ENCODE peak calls at places on chromosomes 5 and 9, in six cellular contexts. S is cardiac muscle cell, D is fibroblast of the aortic adventitia, X is psoas muscle, L is kidney epithelial cell, Z is tibial artery. B is an unnamed sample.

GRCh38 chr5:167947312-167947711 is 344.1 kb upstream of the WWC1 start:
- DNase-seq in S (no peak), D (no peak), X (peak), Z (no peak), L (no peak), B (no peak)

GRCh38 chr5:19733612-19734495 is 254.1 kb downstream of the CDH18 start:
- DNase-seq in D (no peak), Z (no peak), L (no peak), X (no peak), S (no peak), B (no peak)

GRCh38 chr5:43150748-43151147 is 30.0 kb downstream of the ZNF131 start:
- DNase-seq in L (no peak), X (no peak), D (no peak), S (no peak), Z (no peak), B (no peak)

GRCh38 chr5:2102821-2103776 is 220.4 kb upstream of the IRX4 start:
- DNase-seq in S (no peak), Z (no peak), D (no peak), L (no peak), X (no peak), B (no peak)

GRCh38 chr5:146653560-146653959 is 137.6 kb upstream of the GPR151 start:
- DNase-seq in Z (no peak), S (no peak), X (no peak), L (no peak), D (no peak), B (no peak)

GRCh38 chr9:90915693-90916092 is 114.1 kb downstream of the SYK start:
- DNase-seq in L (no peak), S (peak), D (peak), X (no peak), Z (no peak), B (peak)

GRCh38 chr9:137227057-137227852 is at the start of gene RNF224:
- DNase-seq in Z (peak), S (peak), L (no peak), X (peak), D (peak), B (peak)

GRCh38 chr5:29230526-29231050 is 1962.9 kb upstream of the CDH6 start:
- DNase-seq in X (no peak), Z (no peak), L (no peak), S (no peak), D (peak), B (no peak)

GRCh38 chr9:215631-216155 is 1.0 kb downstream of the DOCK8 start:
- DNase-seq in S (no peak), D (no peak), X (no peak), L (no peak), Z (no peak), B (no peak)

GRCh38 chr9:5629312-5630037 is 568 bp downstream of the RIC1 start:
- DNase-seq in L (no peak), X (peak), D (peak), Z (peak), S (peak), B (peak)

GRCh38 chr5:74598731-74599624 is 41.5 kb downstream of the ENC1 start:
- DNase-seq in L (no peak), Z (no peak), X (no peak), S (peak), D (peak), B (no peak)

GRCh38 chr9:114558027-114558675 is 29.4 kb upstream of the ATP6V1G1 start:
- DNase-seq in D (no peak), Z (no peak), S (no peak), L (no peak), X (no peak), B (no peak)

GRCh38 chr9:125430161-125430485 is 168.5 kb downstream of the GAPVD1 start:
- DNase-seq in D (no peak), L (no peak), Z (no peak), S (no peak), X (no peak), B (no peak)

GRCh38 chr5:6501701-6502100 is 53.0 kb downstream of the UBE2QL1 start:
- DNase-seq in X (no peak), D (no peak), S (no peak), L (no peak), Z (no peak), B (no peak)

GRCh38 chr5:83965431-83965830 is 244.8 kb upstream of the HAPLN1 start:
- DNase-seq in L (no peak), D (peak), Z (no peak), X (no peak), S (no peak), B (no peak)

DNA sequence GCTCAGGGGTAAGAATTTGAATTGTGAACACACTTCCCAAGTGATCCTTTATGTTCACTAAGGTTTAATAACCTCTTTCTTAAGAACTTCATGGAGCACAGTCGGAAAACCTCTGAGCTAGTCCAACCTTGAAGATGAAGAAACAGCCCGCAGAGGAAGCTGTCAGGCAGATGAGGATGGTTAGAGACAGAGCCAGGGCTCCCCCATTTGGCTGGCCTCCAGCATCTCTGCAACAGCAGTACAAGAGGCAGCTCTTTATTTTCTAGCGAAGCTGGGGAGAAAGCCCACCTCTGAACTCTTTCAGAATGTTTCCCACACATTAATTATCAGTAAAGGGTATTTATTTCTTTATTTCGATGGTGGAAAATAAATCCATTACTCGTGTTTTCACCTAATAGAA is 350.8 kb downstream of the DMRT2 start:
- DNase-seq in D (no peak), S (no peak), L (no peak), Z (no peak), X (no peak), B (no peak)
- TF ChIP-seq CTCF in D (no peak), S (no peak), L (no peak), Z (no peak), X (no peak), B (no peak)

GRCh38 chr9:38120961-38121360 is 51.9 kb upstream of the SHB start:
- DNase-seq in S (no peak), Z (no peak), D (no peak), X (no peak), L (no peak), B (no peak)
- TF ChIP-seq CTCF in S (no peak), Z (no peak), D (no peak), X (no peak), L (no peak), B (no peak)

GRCh38 chr5:171672556-171672955 is 113.1 kb upstream of the SMIM23 start:
- DNase-seq in Z (no peak), D (no peak), S (no peak), X (no peak), L (no peak), B (no peak)

GRCh38 chr5:171666815-171667214 is 118.8 kb upstream of the SMIM23 start:
- DNase-seq in S (no peak), Z (no peak), X (no peak), L (no peak), D (no peak), B (no peak)

GRCh38 chr5:171668097-171668412 is 117.6 kb upstream of the SMIM23 start:
- DNase-seq in S (no peak), Z (no peak), X (no peak), L (no peak), D (no peak), B (no peak)

GRCh38 chr5:171664489-171664888 is 121.1 kb upstream of the SMIM23 start:
- DNase-seq in X (no peak), S (no peak), Z (no peak), L (no peak), D (no peak), B (no peak)

GRCh38 chr5:171667341-171668096 is 118.1 kb upstream of the SMIM23 start:
- DNase-seq in Z (no peak), S (peak), X (peak), L (peak), D (peak), B (no peak)
- TF ChIP-seq CTCF in Z (no peak), S (peak), X (no peak), L (peak), D (peak), B (no peak)

GRCh38 chr5:95620030-95620869 is at the start of gene GPR150:
- DNase-seq in L (no peak), D (no peak), S (peak), Z (peak), X (peak), B (peak)
- TF ChIP-seq CTCF in L (no peak), D (no peak), S (no peak), Z (peak), X (peak), B (no peak)

DNA sequence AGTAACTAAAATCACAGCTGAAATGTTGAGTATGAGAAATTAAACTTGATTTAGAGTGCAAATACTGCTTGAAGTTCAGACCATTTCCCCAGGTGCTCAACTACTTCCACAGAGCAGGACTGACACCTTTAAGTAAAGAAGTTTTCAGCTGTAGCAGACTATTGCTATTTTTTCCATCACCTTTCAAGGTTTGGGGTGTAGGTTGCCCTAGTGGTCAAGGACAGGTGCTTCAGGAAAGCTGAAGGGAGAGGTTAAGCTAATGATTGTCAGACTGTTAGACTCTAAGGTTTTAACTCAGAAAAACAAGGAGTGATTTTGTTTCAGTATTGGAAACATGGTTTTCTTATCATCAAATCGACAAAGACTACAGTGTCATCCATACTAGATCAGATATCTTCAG is 162.1 kb downstream of the CCDC192 start:
- DNase-seq in Z (no peak), S (no peak), L (no peak), X (no peak), D (no peak), B (no peak)
- TF ChIP-seq CTCF in Z (no peak), S (no peak), L (peak), X (no peak), D (no peak), B (no peak)

GRCh38 chr9:115998661-115999060 is 154.9 kb upstream of the PAPPA start:
- DNase-seq in D (peak), L (no peak), S (peak), X (no peak), Z (no peak), B (no peak)

GRCh38 chr9:115999498-115999897 is 154.1 kb upstream of the PAPPA start:
- DNase-seq in L (no peak), Z (no peak), D (peak), S (peak), X (no peak), B (no peak)

GRCh38 chr9:116002181-116002580 is 151.4 kb upstream of the PAPPA start:
- DNase-seq in L (no peak), S (no peak), Z (no peak), D (no peak), X (no peak), B (no peak)

GRCh38 chr9:116002624-116003023 is 151.0 kb upstream of the PAPPA start:
- DNase-seq in Z (no peak), X (no peak), L (no peak), D (peak), S (peak), B (no peak)

DNA sequence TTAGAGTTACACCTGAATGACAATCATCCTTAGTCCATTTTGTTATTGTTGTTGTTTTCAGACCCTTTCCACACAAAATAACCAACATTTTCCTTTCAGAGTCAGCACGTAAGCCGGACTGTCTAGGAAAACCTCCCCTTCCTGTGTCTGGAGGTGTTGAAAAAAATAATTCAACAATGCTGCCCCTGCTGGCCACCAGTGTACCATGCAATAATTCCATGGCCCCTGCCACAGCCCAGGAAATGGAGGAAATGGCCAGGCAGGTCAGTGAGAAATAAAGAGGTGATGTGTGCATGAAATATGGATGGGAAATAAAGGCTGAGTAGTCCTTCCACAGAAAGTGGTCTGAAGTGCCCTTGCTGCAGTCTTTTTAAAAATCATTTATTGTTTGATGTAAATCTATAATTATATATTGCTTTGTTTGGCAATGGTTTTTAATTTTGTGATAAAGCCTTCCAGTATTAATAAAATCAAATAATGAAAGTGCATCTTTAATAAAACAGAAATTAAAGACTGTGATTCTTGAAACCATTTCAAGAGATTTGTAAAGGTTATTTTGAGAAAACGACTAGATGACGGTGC is 152.8 kb upstream of the PAPPA start:
- DNase-seq in X (no peak), D (no peak), Z (no peak), S (no peak), L (no peak), B (no peak)
- TF ChIP-seq CTCF in X (peak), D (peak), Z (peak), S (peak), L (peak), B (no peak)